ENCODE peak calls at places on chromosome 22, in six cellular contexts. N, H, X, M, V and Z are unnamed samples.

GRCh38 chr22:37731804-37732471 is 35.1 kb downstream of the TRIOBP start:
- DNase-seq in N (no peak), M (no peak), H (no peak), V (no peak), X (no peak), Z (no peak)

GRCh38 chr22:41925783-41926460 is 684 bp downstream of the TNFRSF13C start:
- DNase-seq in M (peak; percentile 65), V (peak; percentile 29), N (peak; percentile 70), X (peak; percentile 90), H (peak; percentile 37), Z (peak; percentile 61)

GRCh38 chr22:22569218-22569617 is 10.2 kb upstream of the PRAME start:
- DNase-seq in X (no peak), V (no peak), H (no peak), M (no peak), N (no peak), Z (no peak)

GRCh38 chr22:22810018-22810427 is 77.6 kb upstream of the IGLL5 start:
- DNase-seq in V (peak; percentile 39), H (peak; percentile 47), X (peak; percentile 79), M (peak; percentile 58), N (no peak), Z (peak; percentile 76)

GRCh38 chr22:37229012-37229804 is 14.9 kb downstream of the RAC2 start:
- DNase-seq in N (no peak), X (no peak), H (peak; percentile 90), M (peak; percentile 80), V (peak; percentile 82), Z (peak; percentile 46)

GRCh38 chr22:19429950-19430889 is 1.3 kb downstream of the HIRA start:
- DNase-seq in N (no peak), V (peak; percentile 85), H (peak; percentile 54), M (peak; percentile 30), X (no peak), Z (peak; percentile 39)

GRCh38 chr22:45997775-45998637 is 21.0 kb upstream of the WNT7B start:
- DNase-seq in V (no peak), N (peak; percentile 50), H (no peak), X (no peak), M (no peak), Z (no peak)

GRCh38 chr22:32721328-32722180 is 80.0 kb upstream of the TIMP3 start:
- DNase-seq in N (no peak), M (no peak), V (no peak), H (no peak), X (no peak), Z (no peak)

GRCh38 chr22:46367707-46368191 is 32.2 kb downstream of the TRMU start:
- DNase-seq in H (peak; percentile 64), V (peak; percentile 35), M (peak; percentile 74), N (peak; percentile 44), X (no peak), Z (peak; percentile 49)

GRCh38 chr22:24590596-24591173 is 2.2 kb downstream of the LRRC75B start:
- DNase-seq in M (no peak), V (no peak), X (no peak), N (no peak), H (no peak), Z (no peak)

GRCh38 chr22:39471421-39472141 is 14.8 kb downstream of the MGAT3 start:
- DNase-seq in V (peak; percentile 73), H (no peak), M (peak; percentile 14), N (no peak), X (no peak), Z (no peak)

GRCh38 chr22:50114221-50114981 is 24.6 kb downstream of the MOV10L1 start:
- DNase-seq in X (no peak), H (peak; percentile 14), N (no peak), V (peak; percentile 66), M (peak; percentile 85), Z (no peak)

GRCh38 chr22:41862530-41863266 is 29.8 kb downstream of the SREBF2 start:
- DNase-seq in M (no peak), H (no peak), N (no peak), V (no peak), X (no peak), Z (no peak)

GRCh38 chr22:38834991-38835390 is 8.8 kb downstream of the NPTXR start:
- DNase-seq in H (no peak), M (no peak), X (no peak), V (no peak), N (no peak), Z (no peak)

GRCh38 chr22:20779813-20780148 is 5.9 kb downstream of the SERPIND1 start:
- DNase-seq in N (no peak), M (peak; percentile 63), X (no peak), V (peak; percentile 90), H (peak; percentile 35), Z (no peak)

GRCh38 chr22:48179571-48180546 is 1417.4 kb downstream of the TBC1D22A start:
- DNase-seq in X (peak; percentile 81), M (no peak), V (no peak), H (no peak), N (no peak), Z (no peak)